ENCODE peak calls at places on chromosome 15, in seven cellular contexts. O is transverse colon, E is K562, Y is GM23338, X is H1, N is sigmoid colon, R is GM12878. K is an unnamed sample.
A peak's percentile ranks its signal among the peaks of the same experiment; 100 is the strongest.

GRCh38 chr15:43519207-43519606 is 1.8 kb downstream of the MAP1A start:
- DNase-seq in O (no peak), E (peak; percentile 6), Y (no peak), X (no peak), N (no peak), R (no peak), K (no peak)

GRCh38 chr15:44550256-44550655 is 13.3 kb downstream of the EIF3J start:
- DNase-seq in O (no peak), E (no peak), Y (no peak), X (no peak), N (no peak), R (no peak), K (no peak)

GRCh38 chr15:60128000-60128376 is 123.9 kb downstream of the FOXB1 start:
- DNase-seq in O (no peak), E (no peak), Y (peak; percentile 64), X (no peak), N (peak; percentile 63), R (no peak), K (no peak)

GRCh38 chr15:42358141-42358540 is 1.2 kb upstream of the CAPN3 start:
- DNase-seq in O (no peak), E (no peak), Y (no peak), X (no peak), N (no peak), R (no peak), K (no peak)

GRCh38 chr15:50128266-50128665 is 9.2 kb upstream of the ATP8B4 start:
- DNase-seq in O (peak; percentile 48), E (peak; percentile 18), Y (peak; percentile 27), X (no peak), N (peak; percentile 85), R (no peak), K (no peak)

GRCh38 chr15:70267879-70268278 is 170.2 kb upstream of the TLE3 start:
- DNase-seq in O (no peak), E (no peak), Y (no peak), X (no peak), N (no peak), R (no peak), K (no peak)

GRCh38 chr15:40441736-40442531 is 1.2 kb downstream of the BAHD1 start:
- DNase-seq in O (peak; percentile 30), E (peak; percentile 67), Y (peak; percentile 43), X (no peak), N (no peak), R (no peak), K (no peak)

GRCh38 chr15:89320200-89320599 is 14.4 kb downstream of the POLG start:
- DNase-seq in O (no peak), E (no peak), Y (no peak), X (no peak), N (no peak), R (no peak), K (no peak)

GRCh38 chr15:51499379-51499976 is 123.1 kb downstream of the DMXL2 start:
- DNase-seq in O (no peak), E (peak; percentile 41), Y (peak; percentile 79), X (no peak), N (no peak), R (no peak), K (peak; percentile 50)

GRCh38 chr15:49083471-49084284 is 37.4 kb upstream of the SECISBP2L start:
- DNase-seq in O (no peak), E (no peak), Y (no peak), X (no peak), N (no peak), R (no peak), K (no peak)

GRCh38 chr15:98866503-98866902 is 141.1 kb downstream of the PGPEP1L start:
- DNase-seq in O (no peak), E (no peak), Y (peak; percentile 66), X (no peak), N (no peak), R (no peak), K (no peak)

GRCh38 chr15:57578288-57578900 is 13.3 kb upstream of the MYZAP start:
- DNase-seq in O (no peak), E (no peak), Y (no peak), X (no peak), N (no peak), R (no peak), K (no peak)

GRCh38 chr15:39935241-39935640 is 1.3 kb downstream of the EIF2AK4 start:
- DNase-seq in O (no peak), E (no peak), Y (no peak), X (no peak), N (no peak), R (no peak), K (no peak)

GRCh38 chr15:68994149-68994548 is 20.3 kb upstream of the NOX5 start:
- DNase-seq in O (no peak), E (no peak), Y (no peak), X (peak; percentile 31), N (no peak), R (no peak), K (no peak)

GRCh38 chr15:38005949-38006800 is 71.7 kb downstream of the TMCO5A start:
- DNase-seq in O (no peak), E (no peak), Y (no peak), X (no peak), N (no peak), R (no peak), K (no peak)

GRCh38 chr15:78995921-78996780 is 51.3 kb upstream of the CTSH start:
- DNase-seq in O (no peak), E (no peak), Y (no peak), X (no peak), N (no peak), R (no peak), K (no peak)

GRCh38 chr15:92184679-92185230 is 208.9 kb upstream of the ST8SIA2 start:
- DNase-seq in O (no peak), E (no peak), Y (no peak), X (no peak), N (no peak), R (no peak), K (no peak)

GRCh38 chr15:81296673-81297072 is 27.3 kb downstream of the STARD5 start:
- DNase-seq in O (peak; percentile 78), E (no peak), Y (no peak), X (no peak), N (peak; percentile 73), R (peak; percentile 95), K (no peak)

GRCh38 chr15:90382305-90382704 is 5.7 kb upstream of the IQGAP1 start:
- DNase-seq in O (no peak), E (no peak), Y (no peak), X (no peak), N (no peak), R (no peak), K (no peak)

GRCh38 chr15:31374489-31374888 is 47.9 kb downstream of the KLF13 start:
- DNase-seq in O (peak; percentile 79), E (no peak), Y (no peak), X (no peak), N (no peak), R (no peak), K (no peak)

GRCh38 chr15:52162260-52162659 is 28.9 kb downstream of the GNB5 start:
- DNase-seq in O (no peak), E (no peak), Y (no peak), X (no peak), N (no peak), R (no peak), K (no peak)

GRCh38 chr15:48966595-48967301 is 3.0 kb upstream of the SHC4 start:
- DNase-seq in O (no peak), E (no peak), Y (no peak), X (no peak), N (no peak), R (peak; percentile 55), K (no peak)

GRCh38 chr15:89629829-89630228 is 25.4 kb downstream of the KIF7 start:
- DNase-seq in O (no peak), E (no peak), Y (no peak), X (no peak), N (no peak), R (no peak), K (no peak)

GRCh38 chr15:67917037-67917436 is 77.2 kb upstream of the RNU6-1 start:
- DNase-seq in O (no peak), E (no peak), Y (no peak), X (no peak), N (peak; percentile 67), R (no peak), K (no peak)
- TF ChIP-seq POLR2AphosphoS5 in O (no peak), E (no peak), Y (no peak), X (no peak), N (peak; percentile 29), R (no peak), K (no peak)

GRCh38 chr15:77630956-77631789 is 1.5 kb downstream of the LINGO1 start:
- DNase-seq in O (peak; percentile 10), E (peak; percentile 32), Y (peak; percentile 60), X (peak; percentile 79), N (no peak), R (no peak), K (no peak)
- TF ChIP-seq POLR2AphosphoS5 in O (no peak), E (no peak), Y (no peak), X (no peak), N (no peak), R (no peak), K (no peak)

GRCh38 chr15:28920781-28921331 is 35.1 kb downstream of the APBA2 start:
- DNase-seq in O (no peak), E (no peak), Y (no peak), X (no peak), N (peak; percentile 24), R (no peak), K (no peak)

GRCh38 chr15:28919679-28920655 is 34.2 kb downstream of the APBA2 start:
- DNase-seq in O (no peak), E (no peak), Y (no peak), X (no peak), N (peak; percentile 6), R (no peak), K (no peak)

GRCh38 chr15:28918141-28918983 is 32.6 kb downstream of the APBA2 start:
- DNase-seq in O (no peak), E (peak; percentile 58), Y (peak; percentile 95), X (peak; percentile 89), N (peak; percentile 57), R (no peak), K (peak; percentile 63)

GRCh38 chr15:28917791-28918140 is 32.0 kb downstream of the APBA2 start:
- DNase-seq in O (no peak), E (no peak), Y (no peak), X (no peak), N (no peak), R (no peak), K (no peak)

GRCh38 chr15:28919201-28919627 is 33.4 kb downstream of the APBA2 start:
- DNase-seq in O (no peak), E (no peak), Y (peak; percentile 35), X (no peak), N (peak; percentile 52), R (no peak), K (no peak)
- TF ChIP-seq POLR2AphosphoS5 in O (no peak), E (no peak), Y (no peak), X (no peak), N (no peak), R (no peak), K (no peak)

GRCh38 chr15:47184003-47184404 is 533.3 kb upstream of the SEMA6D start:
- DNase-seq in O (peak; percentile 11), E (no peak), Y (peak; percentile 74), X (no peak), N (no peak), R (no peak), K (no peak)
- TF ChIP-seq POLR2AphosphoS5 in O (no peak), E (no peak), Y (no peak), X (no peak), N (no peak), R (no peak), K (no peak)